ENCODE peak calls at places on chromosomes 11 and 22, in five cellular contexts. B, I, P, U and T are unnamed samples.

GRCh38 chr11:59413646-59414045 is 12.6 kb downstream of the OR5A2 start:
- DNase-seq in B (no peak), I (no peak), U (no peak), P (no peak), T (no peak)

GRCh38 chr22:29503811-29504372 is 23.9 kb downstream of the NEFH start:
- DNase-seq in P (no peak), I (no peak), U (peak; percentile 44), B (no peak), T (no peak)

GRCh38 chr11:68025047-68025446 is 5.4 kb upstream of the NDUFS8 start:
- DNase-seq in U (no peak), I (no peak), P (no peak), B (no peak), T (no peak)

GRCh38 chr11:1052133-1053011 is 15.9 kb upstream of the MUC6 start:
- DNase-seq in U (no peak), P (no peak), I (no peak), B (no peak), T (no peak)

GRCh38 chr11:33633251-33634003 is 67.2 kb downstream of the C11orf91 start:
- DNase-seq in U (peak; percentile 23), I (no peak), P (peak; percentile 30), B (no peak), T (no peak)

GRCh38 chr11:78101073-78101472 is 21.4 kb upstream of the NDUFC2 start:
- DNase-seq in I (no peak), B (no peak), P (no peak), U (no peak), T (no peak)

GRCh38 chr22:36936362-36937116 is 23.1 kb downstream of the CSF2RB start:
- DNase-seq in B (no peak), P (no peak), I (no peak), U (no peak), T (no peak)

GRCh38 chr11:105553015-105553414 is 56.9 kb upstream of the GRIA4 start:
- DNase-seq in I (no peak), P (no peak), U (no peak), B (no peak), T (no peak)

GRCh38 chr22:50209893-50210292 is 9.1 kb downstream of the SELENOO start:
- DNase-seq in U (peak; percentile 68), B (peak; percentile 56), I (no peak), P (peak; percentile 75), T (no peak)

GRCh38 chr11:36748856-36749255 is 150.8 kb upstream of the RAG2 start:
- DNase-seq in I (no peak), P (no peak), U (no peak), B (no peak), T (no peak)

GRCh38 chr11:36744375-36745168 is 146.5 kb upstream of the RAG2 start:
- DNase-seq in I (no peak), U (peak; percentile 73), P (peak; percentile 90), B (peak; percentile 31), T (peak; percentile 64)

GRCh38 chr11:36750349-36750748 is 152.3 kb upstream of the RAG2 start:
- DNase-seq in U (no peak), P (peak; percentile 26), I (no peak), B (no peak), T (no peak)

GRCh38 chr11:36743039-36743438 is 145.0 kb upstream of the RAG2 start:
- DNase-seq in U (no peak), B (no peak), P (no peak), I (no peak), T (no peak)

DNA sequence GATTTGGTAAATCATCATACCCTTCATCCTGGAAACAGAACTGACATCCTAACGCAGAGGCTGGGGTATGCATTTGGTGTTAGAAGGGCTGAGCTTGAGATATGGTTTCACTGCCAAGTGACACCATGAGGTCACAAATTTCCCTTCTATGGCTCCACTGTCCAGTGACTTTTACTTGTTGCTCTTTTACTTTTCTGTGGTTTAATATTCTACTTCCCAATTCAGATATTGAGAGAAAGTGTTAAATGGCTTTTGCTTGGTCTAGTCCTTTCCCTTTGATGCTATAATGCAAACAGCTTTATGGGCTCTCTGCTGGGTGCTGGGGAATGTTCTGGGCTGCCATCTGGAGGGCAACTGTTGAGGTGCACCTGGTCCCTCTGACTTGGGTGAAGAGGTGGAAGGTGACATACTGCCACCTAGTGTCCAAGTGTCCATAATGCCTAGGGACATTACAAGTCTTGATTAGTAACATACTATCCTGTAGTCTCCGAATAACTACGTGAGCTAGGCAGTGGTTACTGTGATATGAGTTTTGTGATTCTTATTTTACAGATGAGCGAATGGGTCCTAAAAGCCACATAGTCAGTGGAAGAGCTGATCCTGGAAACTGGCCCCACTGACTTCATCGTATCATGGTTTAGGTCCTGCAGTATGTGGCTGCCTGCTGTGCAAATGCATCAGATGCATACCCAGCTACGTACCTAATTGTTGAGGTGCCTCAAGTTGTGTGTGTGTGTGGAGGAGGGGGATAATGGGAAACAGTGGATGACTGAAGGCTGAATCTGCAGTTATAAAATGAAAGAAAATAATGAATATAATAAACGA is 149.1 kb upstream of the RAG2 start:
- DNase-seq in P (peak; percentile 95), I (peak; percentile 71), U (peak; percentile 91), B (peak; percentile 67), T (peak; percentile 91)
- H3K27me3 ChIP-seq in P (no peaks in the 10 kb centered on the region), I (no peaks in the 10 kb centered on the region), U (peaks cover 6% of the 10 kb centered on the region), B (no peaks in the 10 kb centered on the region), T (no peaks in the 10 kb centered on the region)

GRCh38 chr11:93537767-93538261 is 5.4 kb downstream of the SMCO4 start:
- DNase-seq in P (no peak), U (no peak), B (no peak), I (no peak), T (no peak)
- H3K4me1 ChIP-seq in P (peaks cover 33% of the 10 kb centered on the region), U (peaks cover 4% of the 10 kb centered on the region), B (peaks cover 3% of the 10 kb centered on the region), I (peaks cover 36% of the 10 kb centered on the region), T (peaks cover 6% of the 10 kb centered on the region)

DNA sequence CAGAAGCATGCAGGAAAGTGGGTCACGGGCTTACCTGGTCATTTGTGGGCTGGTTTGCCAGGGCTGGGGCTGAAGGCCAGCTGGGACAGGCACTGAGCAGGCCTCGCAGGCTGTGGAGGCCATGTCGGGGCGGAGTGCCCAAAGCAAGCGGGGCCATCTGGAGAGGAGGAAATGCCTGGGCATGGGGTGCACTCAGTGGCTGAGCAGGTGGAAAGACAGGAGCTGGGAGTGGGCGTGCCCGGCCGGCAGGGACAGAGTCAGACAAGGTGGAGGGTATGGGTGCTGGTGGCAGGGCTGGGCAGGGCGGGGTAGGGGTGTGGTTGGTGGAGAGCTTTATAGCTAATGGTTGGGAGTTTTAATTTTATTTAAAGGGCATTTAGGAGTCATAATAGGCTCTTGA is 27.4 kb downstream of the DAGLA start:
- DNase-seq in I (no peak), U (peak; percentile 88), B (no peak), P (no peak), T (no peak)
- H3K27me3 ChIP-seq in I (peaks cover 2% of the 10 kb centered on the region), U (no peaks in the 10 kb centered on the region), B (no peaks in the 10 kb centered on the region), P (no peaks in the 10 kb centered on the region), T (no peaks in the 10 kb centered on the region)

DNA sequence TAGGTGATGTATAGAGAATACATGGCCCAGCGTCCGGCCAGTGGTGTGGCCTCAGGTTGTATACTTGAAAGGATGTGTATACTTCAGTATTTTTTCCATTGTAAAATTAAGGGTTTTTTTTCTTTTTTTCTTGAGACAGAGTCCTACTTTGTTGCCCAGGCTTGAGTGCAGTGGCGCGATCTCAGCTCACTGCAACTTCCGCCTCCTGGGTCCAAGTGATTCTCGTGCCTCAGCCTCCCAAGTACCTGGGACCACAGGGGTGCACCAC is 15.8 kb downstream of the ZBTB16 start:
- DNase-seq in U (no peak), I (no peak), B (no peak), P (no peak), T (no peak)
- H3K4me1 ChIP-seq in U (peaks cover 46% of the 10 kb centered on the region), I (no peaks in the 10 kb centered on the region), B (peaks cover 42% of the 10 kb centered on the region), P (peaks cover 29% of the 10 kb centered on the region), T (peaks cover 5% of the 10 kb centered on the region)

GRCh38 chr11:44823920-44824704 is 97.3 kb downstream of the TSPAN18 start:
- DNase-seq in P (peak; percentile 85), U (no peak), I (no peak), B (no peak), T (peak; percentile 41)
- H3K27me3 ChIP-seq in P (no peaks in the 10 kb centered on the region), U (no peaks in the 10 kb centered on the region), I (no peaks in the 10 kb centered on the region), B (no peaks in the 10 kb centered on the region), T (no peaks in the 10 kb centered on the region)

GRCh38 chr11:27012254-27012921 is 18.5 kb downstream of the FIBIN start:
- DNase-seq in B (no peak), U (peak; percentile 14), P (peak; percentile 6), I (no peak), T (no peak)
- H3K4me1 ChIP-seq in B (no peaks in the 10 kb centered on the region), U (peaks cover 14% of the 10 kb centered on the region), P (peaks cover 5% of the 10 kb centered on the region), I (no peaks in the 10 kb centered on the region), T (no peaks in the 10 kb centered on the region)

DNA sequence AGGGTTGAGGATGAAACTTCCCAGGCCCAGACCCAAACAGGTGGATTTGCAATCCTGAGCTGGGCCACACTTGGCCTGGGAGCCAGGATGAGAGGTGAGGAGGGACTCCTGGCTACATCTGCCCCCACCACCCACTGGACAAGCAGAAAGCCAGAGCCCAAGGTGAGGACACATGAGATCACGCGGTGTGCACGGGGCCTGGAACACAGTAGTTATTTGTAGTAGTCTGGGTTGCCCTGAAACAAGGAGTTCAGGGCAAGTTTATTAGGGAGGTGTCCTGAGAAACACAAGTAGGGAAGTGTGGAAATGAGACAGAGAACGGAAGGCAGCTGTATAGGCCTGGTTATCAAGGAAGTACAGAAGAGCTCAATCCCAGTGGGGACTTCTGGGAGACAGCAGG is 647 bp upstream of the SEC14L6 start:
- DNase-seq in U (no peak), B (no peak), I (no peak), P (no peak), T (no peak)
- H3K27me3 ChIP-seq in U (peaks cover 28% of the 10 kb centered on the region), B (peaks cover 4% of the 10 kb centered on the region), I (peaks cover 6% of the 10 kb centered on the region), P (peaks cover 14% of the 10 kb centered on the region), T (no peaks in the 10 kb centered on the region)

DNA sequence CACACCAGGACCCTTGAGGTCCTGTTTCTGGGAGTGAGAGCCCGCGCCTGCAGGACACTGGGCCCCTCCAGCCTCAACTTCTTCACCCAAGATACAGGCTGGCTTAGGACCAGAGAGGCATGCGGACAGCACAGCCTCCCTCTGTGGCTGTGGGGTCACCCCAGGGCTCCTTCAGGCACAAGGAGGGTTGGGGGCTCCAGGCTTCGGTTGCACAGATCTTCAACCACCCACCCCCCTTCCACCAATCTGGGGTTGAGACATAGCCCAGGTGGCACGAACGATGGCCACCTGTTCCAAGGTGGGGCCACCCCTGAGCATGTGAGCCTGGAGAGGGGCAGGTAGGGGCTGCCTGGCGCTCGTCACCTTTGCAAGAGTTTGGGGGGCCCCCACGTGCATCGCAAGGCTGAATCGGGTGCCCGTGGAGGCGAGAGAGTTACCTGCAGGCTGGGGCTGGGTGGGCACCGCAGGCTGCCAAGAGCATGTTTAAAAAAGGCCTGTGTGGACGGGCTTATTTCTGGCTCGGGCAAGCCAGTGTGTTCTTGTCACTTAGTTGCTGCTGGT is 1.2 kb downstream of the ZDHHC8 start:
- DNase-seq in B (no peak), U (no peak), I (no peak), P (no peak), T (no peak)
- H3K4me1 ChIP-seq in B (peaks cover 17% of the 10 kb centered on the region), U (peaks cover 25% of the 10 kb centered on the region), I (peaks cover 12% of the 10 kb centered on the region), P (no peaks in the 10 kb centered on the region), T (peaks cover 4% of the 10 kb centered on the region)

GRCh38 chr22:48811885-48812284 is 1015.8 kb downstream of the BRD1 start:
- DNase-seq in U (no peak), I (no peak), B (no peak), P (no peak), T (no peak)
- H3K27me3 ChIP-seq in U (peaks cover 4% of the 10 kb centered on the region), I (no peaks in the 10 kb centered on the region), B (no peaks in the 10 kb centered on the region), P (no peaks in the 10 kb centered on the region), T (no peaks in the 10 kb centered on the region)